ENCODE peak calls at places on chromosomes 5 and 9, in seven cellular contexts. R is A172; Q is activated CD8-positive, alpha-beta memory T cell treated with anti-CD3 and anti-CD28 coated beads, Interleukin-2, amount 50 U/mL, for 4 hours; C is activated effector memory CD4-positive, alpha-beta T cell treated with Interleukin-2 at 50 U/mL for 16 hours; G is iris pigment epithelial cell; V is natural killer cell; E is HFF-Myc. A is an unnamed sample.

GRCh38 chr9:127444921-127445850 is 6.0 kb downstream of the RPL12 start:
- DNase-seq in R (peak; percentile 41), Q (no peak), C (no peak), G (no peak), V (no peak), E (no peak), A (no peak)

GRCh38 chr9:5452286-5452609 is 1.9 kb downstream of the CD274 start:
- DNase-seq in R (no peak), Q (no peak), C (no peak), G (no peak), V (no peak), E (no peak), A (no peak)

GRCh38 chr5:8457187-8458037 is 588.5 kb downstream of the MTRR start:
- DNase-seq in R (no peak), Q (peak; percentile 82), C (peak; percentile 73), G (peak; percentile 97), V (peak; percentile 72), E (peak; percentile 67), A (peak; percentile 74)

GRCh38 chr5:55350754-55351153 is 43.0 kb downstream of the MTREX start:
- DNase-seq in R (no peak), Q (no peak), C (no peak), G (no peak), V (no peak), E (no peak), A (no peak)

GRCh38 chr9:17219261-17219660 is 84.4 kb downstream of the CNTLN start:
- DNase-seq in R (no peak), Q (no peak), C (no peak), G (peak; percentile 31), V (no peak), E (no peak), A (no peak)

GRCh38 chr9:90129446-90129845 is 513.2 kb downstream of the DIRAS2 start:
- DNase-seq in R (no peak), Q (no peak), C (no peak), G (no peak), V (no peak), E (no peak), A (no peak)

GRCh38 chr9:124007157-124007460 is 4.5 kb upstream of the LHX2 start:
- DNase-seq in R (peak; percentile 33), Q (no peak), C (no peak), G (no peak), V (no peak), E (no peak), A (no peak)

GRCh38 chr9:762217-762616 is 79.3 kb upstream of the DMRT1 start:
- DNase-seq in R (no peak), Q (no peak), C (no peak), G (no peak), V (no peak), E (no peak), A (no peak)

GRCh38 chr9:121893787-121894186 is 199.3 kb downstream of the TTLL11 start:
- DNase-seq in R (no peak), Q (no peak), C (no peak), G (no peak), V (no peak), E (no peak), A (no peak)

GRCh38 chr5:142568271-142568995 is 117.5 kb downstream of the FGF1 start:
- DNase-seq in R (no peak), Q (no peak), C (no peak), G (peak; percentile 70), V (no peak), E (no peak), A (no peak)

A was measured in activated T-helper 9 cell treated with anti-CD3 and anti-CD28 coated beads, Interleukin-2, amount 50 U/mL, for 16 hours.